ENCODE peak calls at places on chromosomes 7 and 10, in ten cellular contexts. N, T, U, A, Y, C, Z, I, B and F are unnamed samples.

GRCh38 chr7:73918926-73919693 is 58.2 kb downstream of the TMEM270 start:
- DNase-seq in N (peak; percentile 65), T (no peak), U (no peak), A (no peak), Y (no peak), C (no peak), Z (no peak), I (no peak), B (no peak), F (no peak)

GRCh38 chr7:22726849-22727792 is at the start of gene IL6:
- DNase-seq in N (peak; percentile 48), T (peak; percentile 63), U (no peak), A (peak; percentile 98), Y (peak; percentile 84), C (peak; percentile 97), Z (peak; percentile 72), I (peak; percentile 85), B (peak; percentile 83), F (peak; percentile 86)

GRCh38 chr10:104323085-104323484 is 15.2 kb downstream of the ITPRIP start:
- DNase-seq in N (no peak), T (no peak), U (no peak), A (no peak), Y (no peak), C (no peak), Z (no peak), I (no peak), B (no peak), F (no peak)

GRCh38 chr10:132383026-132383565 is 13.9 kb upstream of the PWWP2B start:
- DNase-seq in N (no peak), T (peak; percentile 7), U (no peak), A (no peak), Y (no peak), C (no peak), Z (no peak), I (no peak), B (no peak), F (no peak)

GRCh38 chr10:109089779-109090178 is 833.5 kb downstream of the XPNPEP1 start:
- DNase-seq in N (peak; percentile 48), T (no peak), U (no peak), A (no peak), Y (no peak), C (no peak), Z (no peak), I (no peak), B (no peak), F (no peak)

GRCh38 chr10:35079763-35080162 is 10.4 kb downstream of the CUL2 start:
- DNase-seq in N (no peak), T (no peak), U (no peak), A (peak; percentile 85), Y (peak; percentile 70), C (peak; percentile 52), Z (no peak), I (no peak), B (no peak), F (peak; percentile 74)

GRCh38 chr10:122333037-122333436 is 41.5 kb upstream of the PLEKHA1 start:
- DNase-seq in N (no peak), T (no peak), U (no peak), A (peak; percentile 33), Y (no peak), C (no peak), Z (no peak), I (no peak), B (peak; percentile 43), F (no peak)

GRCh38 chr10:42998481-42999384 is 78.1 kb upstream of the RET start:
- DNase-seq in N (no peak), T (no peak), U (no peak), A (no peak), Y (no peak), C (no peak), Z (no peak), I (no peak), B (peak; percentile 55), F (no peak)

GRCh38 chr10:119028900-119029612 is 458 bp upstream of the NANOS1 start:
- DNase-seq in N (peak; percentile 97), T (peak; percentile 89), U (peak; percentile 81), A (peak; percentile 76), Y (peak; percentile 73), C (no peak), Z (no peak), I (peak; percentile 87), B (peak; percentile 90), F (peak; percentile 72)
- TF ChIP-seq CTCF in N (peak; percentile 38), T (no peak), U (no peak), A (no peak), Y (peak; percentile 1), C (no peak), Z (no peak), I (peak; percentile 33), B (no peak), F (peak; percentile 8)

GRCh38 chr10:30709229-30709628 is 79.7 kb upstream of the LYZL2 start:
- DNase-seq in N (no peak), T (no peak), U (no peak), A (no peak), Y (no peak), C (no peak), Z (no peak), I (no peak), B (no peak), F (no peak)
- TF ChIP-seq CTCF in N (no peak), T (no peak), U (no peak), A (no peak), Y (no peak), C (no peak), Z (peak; percentile 14), I (no peak), B (no peak), F (no peak)

GRCh38 chr10:124532788-124533187 is 71.2 kb downstream of the LHPP start:
- DNase-seq in N (no peak), T (no peak), U (no peak), A (no peak), Y (no peak), C (no peak), Z (no peak), I (no peak), B (no peak), F (no peak)

GRCh38 chr10:124535731-124536495 is 74.3 kb downstream of the LHPP start:
- DNase-seq in N (no peak), T (no peak), U (peak; percentile 57), A (no peak), Y (no peak), C (no peak), Z (no peak), I (no peak), B (no peak), F (no peak)

GRCh38 chr10:124533266-124533665 is 71.6 kb downstream of the LHPP start:
- DNase-seq in N (no peak), T (no peak), U (no peak), A (no peak), Y (no peak), C (no peak), Z (no peak), I (no peak), B (no peak), F (no peak)

GRCh38 chr10:124534821-124535601 is 73.4 kb downstream of the LHPP start:
- DNase-seq in N (no peak), T (no peak), U (peak; percentile 75), A (no peak), Y (no peak), C (no peak), Z (no peak), I (no peak), B (no peak), F (no peak)

DNA sequence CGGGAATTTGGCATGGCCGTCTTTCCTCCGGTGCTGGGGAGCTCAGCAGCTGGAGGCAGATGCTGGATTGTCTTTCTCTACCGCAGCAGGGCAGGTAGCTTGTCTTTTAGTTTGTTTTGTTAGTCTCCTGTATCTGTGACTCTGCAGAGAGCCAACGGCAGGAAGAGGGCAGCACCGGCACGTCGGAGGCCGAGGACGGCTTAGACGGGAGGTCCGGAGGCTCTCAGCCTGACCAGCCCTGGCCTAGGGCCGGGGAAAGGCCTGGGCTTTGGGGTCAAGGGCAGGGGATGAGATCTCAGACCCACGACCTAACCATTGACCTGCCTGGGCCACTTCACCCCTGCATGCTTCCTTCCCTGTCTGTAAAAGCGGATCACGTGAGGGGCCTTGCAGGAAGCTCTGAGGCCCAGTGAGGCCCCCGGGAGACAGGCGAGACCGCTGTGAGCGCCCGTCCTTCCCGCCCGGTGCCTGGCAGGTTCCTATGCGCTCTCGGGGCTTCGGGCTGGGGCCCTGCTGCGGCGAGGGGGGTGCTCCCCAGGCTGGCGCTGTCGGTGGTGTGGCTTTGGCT is 72.7 kb downstream of the LHPP start:
- DNase-seq in N (peak; percentile 60), T (peak; percentile 58), U (peak; percentile 86), A (peak; percentile 46), Y (no peak), C (no peak), Z (no peak), I (no peak), B (peak; percentile 68), F (no peak)
- TF ChIP-seq CTCF in N (peak; percentile 54), T (peak; percentile 61), U (no peak), A (peak; percentile 54), Y (no peak), C (no peak), Z (peak; percentile 60), I (peak; percentile 24), B (peak; percentile 29), F (no peak)

DNA sequence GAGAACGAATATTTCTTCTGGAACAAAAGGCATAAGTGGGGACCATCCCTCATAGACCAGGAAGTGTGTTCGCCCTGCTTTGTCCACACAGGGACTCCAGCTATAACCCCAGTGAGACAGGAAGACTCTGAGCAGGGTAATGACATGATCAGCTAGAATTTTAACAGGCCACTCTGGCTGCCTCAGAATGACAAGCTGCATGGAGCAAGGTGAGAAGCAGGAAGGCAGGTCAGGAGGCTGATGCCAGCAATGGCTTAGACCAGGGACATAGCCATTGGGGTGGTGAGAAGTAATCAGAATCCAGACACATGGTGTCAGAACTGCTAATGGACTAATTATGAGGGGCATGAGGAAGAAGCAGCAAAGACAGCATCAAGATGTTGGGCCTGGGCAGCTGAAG is 264.6 kb downstream of the GRID1 start:
- DNase-seq in N (no peak), T (no peak), U (no peak), A (no peak), Y (no peak), C (no peak), Z (no peak), I (no peak), B (no peak), F (no peak)
- TF ChIP-seq CTCF in N (no peak), T (no peak), U (no peak), A (no peak), Y (no peak), C (no peak), Z (no peak), I (no peak), B (no peak), F (no peak)

DNA sequence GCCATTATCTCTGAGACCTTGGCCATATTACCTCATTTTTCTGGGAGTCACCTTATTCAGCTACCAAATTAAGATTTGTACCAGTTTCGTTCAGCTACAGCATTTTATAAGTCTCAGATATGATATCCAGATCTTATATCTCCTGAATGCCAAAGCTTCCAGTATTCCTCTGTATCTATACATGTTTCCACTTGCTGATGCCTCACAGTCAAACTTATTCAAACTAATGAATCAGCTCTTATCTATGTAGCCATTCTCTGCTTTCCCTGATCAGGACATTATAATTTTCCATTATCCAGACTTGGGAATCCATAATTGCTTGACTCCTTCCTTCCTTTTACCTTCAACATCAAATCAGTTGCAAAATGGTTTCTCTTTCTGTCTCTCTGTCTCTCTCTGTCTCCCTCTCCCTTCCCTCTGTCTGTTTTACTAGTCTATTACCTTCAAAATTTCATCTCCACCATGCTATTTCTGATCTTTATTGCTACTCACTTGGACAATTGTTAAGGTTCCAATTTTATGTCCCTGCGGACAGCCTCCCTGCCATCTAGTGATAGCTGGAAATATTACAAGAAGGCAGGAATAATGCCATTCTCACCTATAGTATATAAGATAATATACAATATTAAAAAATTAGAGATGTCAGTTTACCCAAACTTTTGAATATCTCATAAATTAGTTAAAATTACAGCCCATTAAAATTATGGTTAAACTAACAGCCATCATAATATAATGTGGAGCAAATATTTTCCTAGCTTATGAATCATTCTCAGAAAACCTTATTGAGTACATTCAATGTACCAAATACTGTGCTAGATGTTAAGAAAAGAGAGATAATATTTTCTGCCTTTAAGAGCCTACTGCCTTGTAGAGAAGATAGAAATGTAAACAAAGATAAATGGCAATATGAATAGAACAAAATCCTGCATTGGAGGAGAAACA is 89.8 kb downstream of the PCLO start:
- DNase-seq in N (no peak), T (no peak), U (no peak), A (no peak), Y (peak; percentile 16), C (no peak), Z (no peak), I (no peak), B (no peak), F (peak; percentile 5)
- TF ChIP-seq CTCF in N (peak; percentile 38), T (no peak), U (no peak), A (no peak), Y (no peak), C (no peak), Z (no peak), I (no peak), B (no peak), F (no peak)